ENCODE peak calls at places on chromosomes 2 and 18, in nine cellular contexts. N, Q, V, K, P, O, T, X and F are unnamed samples.

GRCh38 chr2:135257383-135258090 is 205.4 kb downstream of the RAB3GAP1 start:
- DNase-seq in Q (peak; percentile 87), O (no peak), K (no peak), N (peak; percentile 34), T (no peak), V (no peak), X (no peak), P (peak; percentile 66), F (no peak)

GRCh38 chr2:240839152-240840143 is 19.4 kb upstream of the KIF1A start:
- DNase-seq in Q (no peak), P (peak; percentile 48), K (no peak), V (no peak), N (no peak), T (peak; percentile 53), O (no peak), X (no peak), F (no peak)

GRCh38 chr2:231454361-231454791 is 9.9 kb downstream of the NCL start:
- DNase-seq in V (no peak), N (no peak), X (no peak), K (no peak), T (no peak), P (no peak), Q (no peak), O (no peak), F (no peak)

GRCh38 chr2:12636837-12637581 is 79.7 kb upstream of the TRIB2 start:
- DNase-seq in Q (peak; percentile 38), P (peak; percentile 27), T (no peak), N (no peak), K (no peak), O (no peak), X (peak; percentile 18), V (no peak), F (no peak)

GRCh38 chr18:21314721-21315120 is 72.7 kb downstream of the GREB1L start:
- DNase-seq in K (no peak), O (no peak), Q (no peak), X (no peak), N (no peak), T (no peak), V (no peak), P (peak; percentile 38), F (no peak)

GRCh38 chr2:234821946-234822470 is 129.8 kb upstream of the SH3BP4 start:
- DNase-seq in P (peak; percentile 88), N (no peak), V (no peak), X (no peak), T (no peak), O (no peak), Q (peak; percentile 74), K (no peak), F (peak; percentile 11)

GRCh38 chr2:160783481-160783880 is 289.9 kb upstream of the RBMS1 start:
- DNase-seq in V (no peak), Q (peak; percentile 27), N (no peak), X (no peak), P (no peak), T (no peak), O (no peak), K (no peak), F (no peak)

GRCh38 chr2:222982909-222983265 is 69.1 kb upstream of the KCNE4 start:
- DNase-seq in N (no peak), P (no peak), Q (no peak), X (no peak), T (no peak), O (no peak), V (no peak), K (no peak), F (no peak)

GRCh38 chr2:219417374-219417773 is 803 bp upstream of the DES start:
- DNase-seq in K (no peak), Q (no peak), T (no peak), V (no peak), N (no peak), O (no peak), P (no peak), X (peak; percentile 71), F (no peak)

GRCh38 chr2:17363846-17364245 is 154.4 kb downstream of the RAD51AP2 start:
- DNase-seq in T (no peak), N (no peak), K (no peak), X (no peak), P (peak; percentile 68), V (no peak), Q (no peak), O (no peak), F (no peak)

GRCh38 chr18:60469396-60469795 is 96.8 kb upstream of the MC4R start:
- DNase-seq in K (no peak), O (no peak), T (no peak), N (no peak), X (no peak), V (no peak), P (no peak), Q (no peak), F (no peak)

GRCh38 chr2:120539937-120540718 is 194.2 kb downstream of the INHBB start:
- DNase-seq in V (no peak), O (peak; percentile 78), N (peak; percentile 76), Q (peak; percentile 91), X (peak; percentile 27), K (peak; percentile 93), P (peak; percentile 88), T (peak; percentile 66), F (peak; percentile 98)

GRCh38 chr2:8481463-8482009 is 200.3 kb upstream of the ID2 start:
- DNase-seq in O (no peak), N (no peak), K (no peak), Q (no peak), V (no peak), P (no peak), X (no peak), T (no peak), F (no peak)
- H3K4me3 ChIP-seq in O (no peak overlapping the region), N (no peak overlapping the region), K (no peak overlapping the region), Q (no peak overlapping the region), V (no peak overlapping the region), P (no peak overlapping the region), X (no peak overlapping the region), T (no peak overlapping the region), F (no peak overlapping the region)

DNA sequence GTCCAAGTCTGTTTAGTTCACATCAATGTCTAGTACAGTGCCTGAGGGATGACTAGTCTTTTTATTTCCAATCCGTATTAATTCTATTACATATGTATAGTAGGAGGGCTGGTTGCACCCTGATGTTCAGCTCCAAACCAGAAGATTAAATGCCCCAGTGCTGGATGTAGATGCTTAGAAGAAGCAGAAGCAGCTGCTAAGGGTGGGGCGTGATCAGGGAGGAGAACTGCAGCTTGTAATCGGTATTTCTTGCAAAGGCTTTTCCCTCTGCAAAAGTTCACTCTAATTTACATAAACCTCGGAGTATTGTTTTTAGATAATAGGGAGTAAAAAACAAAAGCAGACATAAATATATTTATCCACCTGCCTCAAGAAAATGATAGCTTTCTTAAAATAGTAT is 145.3 kb upstream of the ITGA4 start:
- DNase-seq in N (no peak), O (no peak), Q (no peak), K (no peak), V (no peak), P (no peak), T (no peak), X (no peak), F (no peak)
- H3K4me3 ChIP-seq in N (no peak overlapping the region), O (no peak overlapping the region), Q (no peak overlapping the region), K (no peak overlapping the region), V (no peak overlapping the region), P (no peak overlapping the region), T (no peak overlapping the region), X (no peak overlapping the region), F (no peak overlapping the region)

GRCh38 chr2:172862077-172862476 is 126.4 kb downstream of the RAPGEF4 start:
- DNase-seq in Q (no peak), P (no peak), K (no peak), T (no peak), V (no peak), N (no peak), O (no peak), X (no peak), F (no peak)

GRCh38 chr2:172858473-172858745 is 122.8 kb downstream of the RAPGEF4 start:
- DNase-seq in T (no peak), K (no peak), X (no peak), O (no peak), N (no peak), Q (peak; percentile 68), V (no peak), P (peak; percentile 79), F (peak; percentile 54)

GRCh38 chr2:172861163-172861562 is 125.5 kb downstream of the RAPGEF4 start:
- DNase-seq in P (no peak), Q (no peak), N (no peak), O (no peak), V (no peak), K (no peak), T (no peak), X (no peak), F (no peak)

GRCh38 chr2:172861632-172862031 is 126.0 kb downstream of the RAPGEF4 start:
- DNase-seq in Q (no peak), P (no peak), V (no peak), K (no peak), T (no peak), N (no peak), O (no peak), X (no peak), F (no peak)

GRCh38 chr2:172859821-172860707 is 124.4 kb downstream of the RAPGEF4 start:
- DNase-seq in V (no peak), X (no peak), K (no peak), T (no peak), P (peak; percentile 12), N (no peak), Q (no peak), O (no peak), F (no peak)
- H3K4me3 ChIP-seq in V (no peak overlapping the region), X (no peak overlapping the region), K (no peak overlapping the region), T (no peak overlapping the region), P (no peak overlapping the region), N (no peak overlapping the region), Q (no peak overlapping the region), O (no peak overlapping the region), F (no peak overlapping the region)

GRCh38 chr2:11311543-11311942 is 32.9 kb downstream of the ROCK2 start:
- DNase-seq in X (no peak), T (no peak), Q (no peak), K (no peak), N (no peak), O (no peak), V (no peak), P (no peak), F (no peak)

GRCh38 chr2:11310212-11310611 is 34.2 kb downstream of the ROCK2 start:
- DNase-seq in N (no peak), O (no peak), V (no peak), X (no peak), P (no peak), T (no peak), K (no peak), Q (peak; percentile 39), F (no peak)

GRCh38 chr2:11315074-11315705 is 29.2 kb downstream of the ROCK2 start:
- DNase-seq in T (no peak), X (no peak), K (no peak), Q (no peak), N (no peak), V (no peak), O (no peak), P (no peak), F (no peak)

GRCh38 chr2:11312770-11313471 is 31.5 kb downstream of the ROCK2 start:
- DNase-seq in O (no peak), K (no peak), Q (no peak), N (no peak), P (no peak), X (no peak), V (no peak), T (no peak), F (no peak)

DNA sequence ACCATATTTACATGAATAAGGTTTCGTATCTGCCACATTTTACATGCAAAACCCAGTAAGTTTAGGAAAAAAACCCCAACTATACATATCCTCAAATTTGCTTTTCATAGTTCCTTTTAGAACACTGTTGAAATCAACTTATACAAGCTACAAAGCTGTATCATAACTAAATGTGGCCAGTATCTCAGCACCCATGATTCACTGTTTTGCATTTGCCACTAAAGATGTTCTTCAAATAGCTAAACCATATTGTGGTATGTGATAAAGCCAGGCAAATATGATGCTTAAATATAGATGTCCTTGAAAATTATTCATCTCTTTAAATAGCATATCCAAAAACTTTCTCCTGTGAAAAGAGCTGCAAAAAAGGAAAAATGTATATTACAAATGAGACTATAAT is 30.0 kb downstream of the ROCK2 start:
- DNase-seq in O (no peak), T (no peak), V (no peak), Q (no peak), K (no peak), N (no peak), P (peak; percentile 34), X (no peak), F (no peak)
- H3K4me3 ChIP-seq in O (no peak overlapping the region), T (no peak overlapping the region), V (no peak overlapping the region), Q (no peak overlapping the region), K (no peak overlapping the region), N (no peak overlapping the region), P (no peak overlapping the region), X (no peak overlapping the region), F (no peak overlapping the region)